ENCODE peak calls at places on chromosome 6, in five cellular contexts. Z is tibial nerve, V is HCT116, L is psoas muscle, N is tibial artery. Q is an unnamed sample.

GRCh38 chr6:90678049-90678779 is 91.3 kb upstream of the MAP3K7 start:
- DNase-seq in L (no peak), N (no peak), Z (no peak), V (no peak), Q (no peak)

GRCh38 chr6:90388395-90388794 is 91.8 kb upstream of the BACH2 start:
- DNase-seq in Z (no peak), V (no peak), N (no peak), L (no peak), Q (no peak)

GRCh38 chr6:149087898-149088297 is 229.6 kb upstream of the TAB2 start:
- DNase-seq in N (no peak), L (no peak), Z (no peak), V (no peak), Q (no peak)

GRCh38 chr6:106477790-106478189 is 117.3 kb downstream of the CRYBG1 start:
- DNase-seq in Z (no peak), N (no peak), V (no peak), L (no peak), Q (peak; percentile 42)

GRCh38 chr6:113011803-113012202 is 664.7 kb downstream of the RFPL4B start:
- DNase-seq in V (no peak), L (no peak), N (no peak), Z (no peak), Q (no peak)

GRCh38 chr6:71248306-71248705 is 40.3 kb upstream of the OGFRL1 start:
- DNase-seq in L (no peak), N (no peak), V (no peak), Z (no peak), Q (no peak)

GRCh38 chr6:107813555-107814194 is 10.4 kb downstream of the SCML4 start:
- DNase-seq in V (no peak), N (no peak), Z (no peak), L (no peak), Q (no peak)

GRCh38 chr6:37339911-37340638 is 13.7 kb upstream of the RNF8 start:
- DNase-seq in L (no peak), N (no peak), V (no peak), Z (no peak), Q (no peak)

GRCh38 chr6:141552463-141552862 is 580.3 kb upstream of the GJE1 start:
- DNase-seq in V (peak; percentile 77), N (no peak), L (no peak), Z (no peak), Q (no peak)

GRCh38 chr6:74519172-74519571 is 686.7 kb downstream of the COL12A1 start:
- DNase-seq in V (no peak), L (no peak), Z (no peak), N (no peak), Q (no peak)

GRCh38 chr6:99822741-99823512 is 171.1 kb downstream of the MCHR2 start:
- DNase-seq in V (peak; percentile 37), Z (no peak), L (no peak), N (no peak), Q (peak; percentile 6)

GRCh38 chr6:21082091-21082490 is 511.5 kb upstream of the SOX4 start:
- DNase-seq in L (no peak), Z (no peak), N (no peak), V (no peak), Q (no peak)

GRCh38 chr6:119676971-119677370 is 327.4 kb upstream of the MAN1A1 start:
- DNase-seq in V (no peak), N (no peak), Z (no peak), L (no peak), Q (no peak)

GRCh38 chr6:50135968-50136367 is 86.2 kb upstream of the DEFB112 start:
- DNase-seq in V (no peak), L (no peak), N (no peak), Z (no peak), Q (no peak)

GRCh38 chr6:84762220-84762940 is 2.0 kb downstream of the TBX18 start:
- DNase-seq in L (no peak), N (peak; percentile 66), V (no peak), Z (no peak), Q (no peak)

GRCh38 chr6:22366214-22366613 is 69.4 kb upstream of the PRL start:
- DNase-seq in V (no peak), N (no peak), L (no peak), Z (no peak), Q (no peak)

GRCh38 chr6:1908784-1909183 is 299.1 kb downstream of the FOXC1 start:
- DNase-seq in V (no peak), L (no peak), Z (no peak), N (no peak), Q (no peak)

GRCh38 chr6:109036588-109037320 is 57.9 kb downstream of the SESN1 start:
- DNase-seq in V (no peak), Z (no peak), N (no peak), L (no peak), Q (no peak)

GRCh38 chr6:132604635-132605150 is 15.2 kb upstream of the TAAR5 start:
- DNase-seq in V (no peak), N (no peak), Z (no peak), L (no peak), Q (no peak)

GRCh38 chr6:14728396-14729024 is 517.4 kb upstream of the JARID2 start:
- DNase-seq in N (peak; percentile 70), V (no peak), L (peak; percentile 57), Z (peak; percentile 53), Q (no peak)

GRCh38 chr6:14731638-14732037 is 514.2 kb upstream of the JARID2 start:
- DNase-seq in N (no peak), L (no peak), V (no peak), Z (no peak), Q (no peak)

GRCh38 chr6:14727494-14728395 is 518.1 kb upstream of the JARID2 start:
- DNase-seq in L (no peak), Z (no peak), V (no peak), N (no peak), Q (no peak)

GRCh38 chr6:14730654-14731053 is 515.2 kb upstream of the JARID2 start:
- DNase-seq in Z (no peak), N (no peak), L (no peak), V (no peak), Q (no peak)

DNA sequence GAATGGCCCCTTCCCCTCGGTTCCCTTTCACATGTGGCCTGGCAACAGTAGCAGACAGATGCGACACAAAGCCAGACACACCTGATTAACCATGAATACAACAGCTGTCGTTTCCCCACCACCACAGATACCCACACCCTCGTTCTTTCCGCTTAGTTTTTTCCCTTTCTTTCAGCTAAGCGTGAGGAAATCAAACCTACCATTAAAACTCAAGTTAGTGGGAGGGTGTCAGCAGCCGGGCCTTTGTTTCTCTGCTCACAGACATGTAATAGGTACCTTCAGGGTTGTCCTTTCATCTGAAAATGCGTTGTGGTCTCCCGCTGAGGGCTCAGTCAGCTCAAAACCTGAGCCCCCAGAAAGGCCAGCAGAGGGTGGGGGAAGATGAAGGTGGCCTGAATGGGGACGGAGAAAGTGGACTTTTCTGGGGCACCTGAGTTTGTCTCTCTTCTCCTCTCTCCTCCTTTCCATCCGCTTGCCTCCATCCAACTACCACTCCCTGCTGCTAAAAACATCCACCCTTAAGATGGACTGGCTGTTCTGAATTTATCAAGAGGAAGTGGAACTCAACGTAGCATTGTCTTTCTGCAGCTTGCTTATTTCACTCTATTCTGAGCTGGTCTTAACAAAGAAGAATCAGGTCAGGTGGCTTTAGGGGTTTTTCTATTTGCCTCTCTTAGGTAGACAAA is 516.5 kb upstream of the JARID2 start:
- DNase-seq in N (no peak), Z (no peak), V (no peak), L (no peak), Q (no peak)
- H3K4me1 ChIP-seq in N (no peaks in the 10 kb centered on the region), Z (peaks cover 5% of the 10 kb centered on the region), V (peaks cover 21% of the 10 kb centered on the region), L (no peaks in the 10 kb centered on the region), Q (peaks cover 2% of the 10 kb centered on the region)

GRCh38 chr6:32517654-32518445 is 12.2 kb downstream of the HLA-DRB5 start:
- DNase-seq in N (no peak), L (no peak), Z (no peak), V (no peak), Q (no peak)

GRCh38 chr6:32519910-32520258 is 10.2 kb downstream of the HLA-DRB5 start:
- DNase-seq in N (no peak), Z (no peak), L (no peak), V (no peak), Q (no peak)

GRCh38 chr6:32519117-32519909 is 10.8 kb downstream of the HLA-DRB5 start:
- DNase-seq in N (no peak), L (no peak), V (no peak), Z (no peak), Q (no peak)

DNA sequence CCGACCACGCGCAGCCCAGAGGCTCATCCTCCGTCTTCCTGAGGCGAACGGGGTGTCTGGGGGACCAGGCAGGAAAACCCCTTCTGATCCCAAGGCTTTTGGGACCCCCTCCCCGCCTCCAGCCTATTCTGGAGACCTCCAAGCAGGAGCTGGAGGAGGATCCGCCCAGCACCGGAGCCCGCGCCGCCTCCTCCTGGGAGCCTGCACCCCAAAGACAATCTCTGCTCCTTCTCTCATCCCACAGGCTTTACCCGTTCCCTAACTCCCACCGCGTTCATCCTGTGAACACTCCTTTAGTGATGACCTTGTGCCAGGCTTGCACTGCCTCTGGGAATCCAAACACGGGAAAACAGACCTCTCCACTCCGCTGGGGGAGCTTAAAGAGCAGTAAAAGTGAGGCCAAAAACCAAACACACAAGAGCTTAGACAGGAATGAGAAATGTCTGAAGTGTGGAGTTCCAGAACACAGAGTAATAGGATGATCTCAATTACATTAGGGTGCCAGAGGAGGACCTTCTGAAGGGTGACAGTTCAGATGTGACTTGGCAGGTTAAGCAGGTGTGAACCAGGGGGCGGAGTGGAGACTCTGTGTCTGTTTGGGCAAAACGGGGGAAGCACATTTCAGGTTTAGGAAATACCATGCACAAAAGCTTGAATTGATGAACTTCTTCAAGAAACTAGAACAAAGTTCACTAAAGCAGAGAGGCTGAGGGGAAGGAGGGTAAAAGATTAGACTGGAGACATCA is 7.6 kb downstream of the HLA-DRB5 start:
- DNase-seq in Z (no peak), L (no peak), N (no peak), V (no peak), Q (no peak)
- H3K4me3 ChIP-seq in Z (no peak overlapping the region), L (no peak overlapping the region), N (no peak overlapping the region), V (no peak overlapping the region), Q (no peak overlapping the region)

GRCh38 chr6:116666869-116667268 is 1.7 kb downstream of the ZUP1 start:
- DNase-seq in N (no peak), L (no peak), Z (no peak), V (no peak), Q (no peak)

GRCh38 chr6:116667620-116668019 is 946 bp downstream of the ZUP1 start:
- DNase-seq in L (no peak), N (no peak), V (no peak), Z (no peak), Q (no peak)

GRCh38 chr6:116676021-116676420 is 5.0 kb upstream of the KPNA5 start:
- DNase-seq in V (no peak), L (no peak), N (no peak), Z (no peak), Q (no peak)

GRCh38 chr6:116672306-116672705 is 3.7 kb upstream of the ZUP1 start:
- DNase-seq in L (no peak), N (no peak), Z (no peak), V (no peak), Q (no peak)
- H3K4me1 ChIP-seq in L (peaks cover 7% of the 10 kb centered on the region), N (peaks cover 5% of the 10 kb centered on the region), Z (no peaks in the 10 kb centered on the region), V (no peaks in the 10 kb centered on the region), Q (peaks cover 9% of the 10 kb centered on the region)

DNA sequence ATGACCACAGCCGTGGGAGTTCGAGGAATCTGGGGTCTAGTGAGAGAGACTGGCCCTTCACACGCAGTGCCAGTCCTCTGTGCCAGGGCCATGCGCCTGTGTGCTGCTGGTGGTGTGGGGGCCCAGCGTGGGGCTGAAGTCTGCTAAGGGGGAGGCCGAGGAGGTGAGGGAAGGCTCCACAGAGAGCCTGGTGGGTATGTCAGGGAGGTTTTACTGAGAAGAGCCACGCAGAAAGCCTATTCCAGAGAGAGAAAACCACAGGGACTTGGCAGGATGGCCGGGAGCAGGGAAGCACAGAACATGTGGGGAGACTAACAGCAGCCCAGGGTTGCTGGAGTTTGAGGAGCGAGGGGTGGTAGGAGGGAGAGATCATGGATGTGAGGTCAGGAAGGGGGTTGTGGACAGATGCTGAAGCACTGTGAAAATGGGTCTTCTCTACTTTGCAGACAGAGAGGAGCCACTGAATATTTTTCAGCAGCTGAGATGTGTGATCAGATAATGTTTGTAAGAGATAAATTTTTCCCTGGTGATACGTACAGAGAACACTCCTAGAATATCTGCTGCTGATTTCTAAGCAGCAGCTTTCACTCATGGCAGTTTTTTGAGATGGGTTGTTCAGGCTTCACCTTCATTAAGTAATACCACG is 35.4 kb downstream of the DUSP22 start:
- DNase-seq in N (no peak), Z (no peak), L (no peak), V (no peak), Q (no peak)
- H3K4me3 ChIP-seq in N (no peak overlapping the region), Z (no peak overlapping the region), L (no peak overlapping the region), V (no peak overlapping the region), Q (no peak overlapping the region)

Q was measured in DND-41.